ENCODE peak calls at places on chromosomes 16 and 17, in four cellular contexts. O is Karpas-422, T is HTR-8/SVneo, I is T follicular helper cell. S is an unnamed sample.
A peak's percentile ranks its signal among the peaks of the same experiment; 100 is the strongest.

GRCh38 chr17:70375406-70375805 is 206.1 kb downstream of the KCNJ2 start:
- DNase-seq in O (no peak), T (no peak), I (no peak), S (no peak)

GRCh38 chr16:30951785-30952184 is 2.9 kb downstream of the ORAI3 start:
- DNase-seq in O (no peak), T (no peak), I (no peak), S (no peak)

GRCh38 chr16:89170346-89171215 is 967 bp upstream of the CDH15 start:
- DNase-seq in O (no peak), T (no peak), I (no peak), S (no peak)

GRCh38 chr17:42016411-42016831 is 818 bp downstream of the DNAJC7 start:
- DNase-seq in O (peak; percentile 68), T (no peak), I (no peak), S (no peak)

GRCh38 chr16:12092347-12092882 is 115.9 kb downstream of the SNX29 start:
- DNase-seq in O (no peak), T (peak; percentile 29), I (no peak), S (no peak)

GRCh38 chr17:38333635-38334295 is 10.0 kb downstream of the GPR179 start:
- DNase-seq in O (peak; percentile 87), T (peak; percentile 64), I (peak; percentile 14), S (peak; percentile 44)

GRCh38 chr17:76204277-76204676 is 36.0 kb downstream of the RNF157 start:
- DNase-seq in O (no peak), T (peak; percentile 84), I (no peak), S (no peak)

GRCh38 chr17:77834170-77835115 is 124.1 kb upstream of the TNRC6C start:
- DNase-seq in O (peak; percentile 63), T (peak; percentile 99), I (peak; percentile 20), S (peak; percentile 87)

GRCh38 chr16:85279402-85279801 is 167.1 kb upstream of the CIBAR2 start:
- DNase-seq in O (no peak), T (no peak), I (no peak), S (no peak)

GRCh38 chr16:83356266-83356665 is 451.5 kb upstream of the HSBP1 start:
- DNase-seq in O (peak; percentile 87), T (peak; percentile 70), I (no peak), S (no peak)

GRCh38 chr16:66440970-66441369 is 13.9 kb downstream of the BEAN1 start:
- DNase-seq in O (no peak), T (no peak), I (no peak), S (no peak)

GRCh38 chr16:47519996-47520679 is 59.0 kb downstream of the PHKB start:
- DNase-seq in O (no peak), T (no peak), I (no peak), S (no peak)

GRCh38 chr17:76736349-76737081 is 616 bp downstream of the SRSF2 start:
- DNase-seq in O (peak; percentile 76), T (no peak), I (peak; percentile 56), S (peak; percentile 74)

GRCh38 chr17:20279631-20280030 is 187.7 kb downstream of the LGALS9B start:
- DNase-seq in O (no peak), T (no peak), I (no peak), S (no peak)

GRCh38 chr16:66364117-66364958 is 2.2 kb upstream of the CDH5 start:
- DNase-seq in O (no peak), T (no peak), I (no peak), S (no peak)

GRCh38 chr16:48194828-48195566 is 39.2 kb upstream of the ABCC12 start:
- DNase-seq in O (no peak), T (peak; percentile 21), I (no peak), S (no peak)

GRCh38 chr17:10713336-10713735 is 15.9 kb downstream of the ADPRM start:
- DNase-seq in O (no peak), T (no peak), I (no peak), S (no peak)

GRCh38 chr16:89505204-89506112 is 2.7 kb upstream of the SPG7 start:
- DNase-seq in O (peak; percentile 89), T (peak; percentile 62), I (peak; percentile 91), S (peak; percentile 98)

GRCh38 chr16:84467256-84467655 is 37.2 kb downstream of the MEAK7 start:
- DNase-seq in O (no peak), T (no peak), I (no peak), S (no peak)

GRCh38 chr16:12160249-12160648 is 183.7 kb downstream of the SNX29 start:
- DNase-seq in O (no peak), T (no peak), I (no peak), S (no peak)

GRCh38 chr16:56202036-56202435 is 10.7 kb downstream of the GNAO1 start:
- DNase-seq in O (no peak), T (no peak), I (no peak), S (no peak)

GRCh38 chr17:29210879-29211278 is 30.7 kb upstream of the MYO18A start:
- DNase-seq in O (no peak), T (no peak), I (no peak), S (no peak)

GRCh38 chr17:19709841-19710240 is 6.5 kb downstream of the SLC47A2 start:
- DNase-seq in O (no peak), T (no peak), I (no peak), S (no peak)

GRCh38 chr16:3599121-3599520 is 12.3 kb downstream of the SLX4 start:
- DNase-seq in O (no peak), T (no peak), I (no peak), S (no peak)

S was measured in CD14-positive monocyte.